ENCODE peak calls at places on chromosomes 13 and 19, in seven cellular contexts. T, U, K, P, A, C and G are unnamed samples.

GRCh38 chr13:41050041-41050440 is 11.3 kb upstream of the WBP4 start:
- DNase-seq in T (no peak), U (no peak), K (no peak), P (no peak), A (no peak), C (no peak), G (no peak)

GRCh38 chr13:49454388-49455015 is 10.4 kb downstream of the SETDB2 start:
- DNase-seq in T (no peak), U (no peak), K (no peak), P (peak), A (no peak), C (no peak), G (no peak)

GRCh38 chr13:67330149-67330548 is 100.0 kb upstream of the PCDH9 start:
- DNase-seq in T (no peak), U (no peak), K (no peak), P (no peak), A (no peak), C (no peak), G (no peak)

GRCh38 chr13:38752726-38753125 is 65.8 kb downstream of the FREM2 start:
- DNase-seq in T (no peak), U (no peak), K (no peak), P (no peak), A (no peak), C (no peak), G (no peak)

GRCh38 chr13:49669735-49670309 is 21.5 kb downstream of the EBPL start:
- DNase-seq in T (no peak), U (peak), K (peak), P (peak), A (peak), C (no peak), G (peak)

GRCh38 chr13:73984949-73985691 is 149.1 kb downstream of the KLF12 start:
- DNase-seq in T (peak), U (no peak), K (peak), P (no peak), A (no peak), C (peak), G (no peak)

GRCh38 chr19:1122021-1122971 is 18.5 kb downstream of the GPX4 start:
- DNase-seq in T (no peak), U (no peak), K (no peak), P (no peak), A (no peak), C (no peak), G (no peak)

GRCh38 chr13:28805193-28805819 is 14.8 kb upstream of the MTUS2 start:
- DNase-seq in T (no peak), U (peak), K (no peak), P (no peak), A (no peak), C (no peak), G (peak)

GRCh38 chr19:17300992-17301585 is 2.1 kb downstream of the ABHD8 start:
- DNase-seq in T (no peak), U (no peak), K (no peak), P (no peak), A (no peak), C (no peak), G (no peak)

GRCh38 chr19:38221919-38222828 is 1.8 kb downstream of the DPF1 start:
- DNase-seq in T (no peak), U (no peak), K (no peak), P (no peak), A (no peak), C (no peak), G (no peak)

GRCh38 chr19:40410030-40410389 is 3.2 kb downstream of the PRX start:
- DNase-seq in T (no peak), U (no peak), K (no peak), P (no peak), A (no peak), C (no peak), G (no peak)

GRCh38 chr19:8150178-8150865 is 930 bp upstream of the FBN3 start:
- DNase-seq in T (no peak), U (peak), K (no peak), P (no peak), A (no peak), C (no peak), G (no peak)

GRCh38 chr19:15437355-15438123 is 12.2 kb downstream of the WIZ start:
- DNase-seq in T (no peak), U (no peak), K (no peak), P (peak), A (no peak), C (no peak), G (no peak)

GRCh38 chr13:19062801-19063200 is 118.8 kb downstream of the TUBA3C start:
- DNase-seq in T (no peak), U (no peak), K (no peak), P (no peak), A (peak), C (no peak), G (no peak)